ENCODE peak calls at places on chromosome 19, in eight cellular contexts. Z is cardiac muscle cell, J is transverse colon, I is GM23338, G is neural progenitor cell, X is ovary, L is lung, W is DND-41. F is an unnamed sample.

GRCh38 chr19:31380854-31381253 is 31.6 kb upstream of the TSHZ3 start:
- DNase-seq in W (no peak), G (no peak), Z (no peak), L (no peak), I (no peak), X (no peak), J (no peak), F (no peak)

GRCh38 chr19:58044391-58044790 is 10.6 kb downstream of the ZSCAN1 start:
- DNase-seq in G (no peak), I (no peak), W (no peak), L (no peak), J (no peak), Z (no peak), X (no peak), F (no peak)

GRCh38 chr19:19627716-19628498 is at the start of gene LPAR2:
- DNase-seq in G (peak), I (peak), L (peak), W (no peak), J (peak), X (peak), Z (peak), F (peak)

GRCh38 chr19:35098413-35099049 is 17.1 kb upstream of the FXYD3 start:
- DNase-seq in J (no peak), X (no peak), I (no peak), Z (no peak), W (no peak), L (no peak), G (no peak), F (no peak)

GRCh38 chr19:48415395-48415794 is 21.9 kb downstream of the GRIN2D start:
- DNase-seq in J (peak), X (peak), L (peak), I (peak), Z (peak), W (peak), G (peak), F (peak)

GRCh38 chr19:6616011-6616410 is 25.1 kb upstream of the CD70 start:
- DNase-seq in L (no peak), X (no peak), W (no peak), I (no peak), J (no peak), G (no peak), Z (peak), F (no peak)

GRCh38 chr19:14502334-14503092 is 6.6 kb upstream of the GIPC1 start:
- DNase-seq in W (no peak), I (no peak), X (no peak), G (no peak), Z (peak), L (no peak), J (no peak), F (no peak)

GRCh38 chr19:48393559-48394330 is at the start of gene GRIN2D:
- DNase-seq in J (peak), W (peak), G (peak), Z (peak), I (peak), L (no peak), X (peak), F (no peak)

GRCh38 chr19:55247621-55248099 is 11.2 kb downstream of the PPP6R1 start:
- DNase-seq in X (no peak), L (peak), J (peak), G (no peak), I (no peak), W (no peak), Z (peak), F (no peak)

DNA sequence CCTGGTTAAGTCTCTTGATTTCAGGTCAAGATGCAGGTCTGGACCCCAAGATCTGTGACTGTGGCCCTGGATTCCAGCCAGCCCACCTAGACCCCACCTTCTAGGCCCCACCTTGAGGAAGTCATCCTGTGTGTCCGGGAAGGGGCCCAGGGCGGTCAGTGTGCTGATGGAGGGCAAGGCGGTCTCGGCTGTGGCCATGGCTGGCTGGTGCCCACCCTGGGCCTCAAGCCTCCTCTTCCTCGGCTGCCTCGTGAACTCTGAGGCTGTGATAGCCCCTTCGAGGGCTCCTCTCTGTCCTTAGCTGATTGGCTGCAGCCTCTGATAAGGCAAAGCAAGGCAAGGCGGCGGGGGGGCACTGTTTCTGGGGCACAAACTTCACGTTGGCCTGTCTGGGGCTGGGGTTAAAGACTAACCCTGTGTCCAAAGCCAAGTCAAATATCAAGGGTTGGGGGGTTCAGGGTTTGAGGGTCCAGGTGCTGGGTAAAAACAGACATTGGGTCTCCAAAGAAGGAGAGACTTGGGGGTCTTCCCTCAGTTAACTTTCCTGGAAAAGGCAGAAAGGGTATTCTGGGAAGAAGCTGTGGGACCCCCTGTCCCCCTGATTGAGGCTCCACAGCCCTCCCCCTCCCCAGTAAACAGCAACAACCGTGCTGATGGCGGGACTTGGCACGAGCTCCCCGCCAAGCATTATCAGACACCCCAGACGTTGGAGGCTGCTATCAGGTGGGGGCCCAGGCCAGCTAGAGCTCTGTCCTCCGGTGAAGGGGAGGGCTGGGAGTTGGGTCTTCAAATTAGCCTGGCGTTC is at the start of gene KLF1:
- DNase-seq in J (no peak), I (no peak), L (no peak), G (no peak), Z (no peak), W (no peak), X (no peak), F (no peak)
- H3K4me3 ChIP-seq in J (no peak), I (peak), L (no peak), G (peak), Z (peak), W (no peak), X (no peak), F (peak)

GRCh38 chr19:49956113-49956491 is 4.9 kb downstream of the SIGLEC11 start:
- DNase-seq in Z (no peak), X (no peak), J (no peak), W (no peak), I (no peak), G (no peak), L (no peak), F (no peak)
- H3K27ac ChIP-seq in Z (no peak), X (peak), J (no peak), W (no peak), I (no peak), G (no peak), L (no peak), F (no peak)

GRCh38 chr19:17311455-17312248 is 2.3 kb downstream of the DDA1 start:
- DNase-seq in Z (peak), X (no peak), J (no peak), W (no peak), G (no peak), I (no peak), L (no peak), F (no peak)
- H3K4me3 ChIP-seq in Z (no peak), X (no peak), J (no peak), W (no peak), G (no peak), I (no peak), L (no peak), F (no peak)

DNA sequence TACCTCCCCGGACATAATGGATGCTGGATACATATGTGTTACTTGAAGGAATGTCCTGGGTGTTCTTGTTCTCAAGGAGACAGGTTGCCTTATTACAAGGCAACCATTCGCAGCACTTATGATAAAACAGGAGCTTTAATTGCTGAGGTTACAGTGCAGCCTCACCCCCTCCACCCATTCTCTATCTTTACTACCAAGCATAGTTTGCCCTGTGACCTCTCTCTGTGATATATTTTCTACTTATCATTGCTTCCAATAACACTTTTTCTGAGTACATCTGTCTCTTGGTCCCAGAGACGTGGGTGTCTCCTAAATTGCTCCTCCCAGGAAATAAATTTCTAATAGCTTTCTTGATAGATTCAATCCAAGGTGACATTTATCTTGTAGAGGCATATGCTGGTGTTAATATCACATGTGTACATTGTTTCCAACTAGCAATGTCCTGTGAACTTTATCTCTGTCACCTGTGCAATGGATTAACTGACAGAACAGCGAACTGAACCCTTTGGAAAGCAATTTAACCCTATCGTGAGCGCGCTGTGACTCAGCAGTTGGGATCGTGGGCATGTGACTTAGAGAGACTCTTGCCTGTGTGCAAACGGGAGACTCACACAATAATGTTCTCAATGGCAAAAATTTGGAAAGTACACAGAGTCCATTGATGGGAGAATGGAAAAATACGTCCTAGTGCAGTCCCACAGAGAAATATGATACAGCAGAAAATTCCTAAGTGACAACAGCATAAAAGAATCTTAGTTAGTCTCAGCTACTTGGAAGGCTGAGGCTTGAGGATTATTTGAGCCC is 6.9 kb upstream of the MAP2K2 start:
- DNase-seq in W (no peak), X (no peak), J (peak), G (no peak), L (no peak), Z (peak), I (no peak), F (no peak)
- H3K27ac ChIP-seq in W (no peak), X (no peak), J (peak), G (no peak), L (no peak), Z (no peak), I (no peak), F (no peak)

GRCh38 chr19:2119916-2120785 is 23.4 kb downstream of the IZUMO4 start:
- DNase-seq in J (no peak), G (no peak), Z (no peak), W (no peak), I (no peak), X (no peak), L (no peak), F (no peak)

GRCh38 chr19:2117215-2117960 is 20.7 kb downstream of the IZUMO4 start:
- DNase-seq in I (no peak), Z (no peak), L (no peak), G (no peak), W (no peak), J (no peak), X (no peak), F (no peak)

GRCh38 chr19:2116507-2116906 is 19.8 kb downstream of the IZUMO4 start:
- DNase-seq in X (no peak), W (no peak), I (no peak), G (no peak), Z (no peak), J (no peak), L (no peak), F (no peak)

GRCh38 chr19:2120821-2121220 is 24.1 kb downstream of the IZUMO4 start:
- DNase-seq in X (no peak), L (no peak), W (no peak), I (no peak), Z (no peak), J (no peak), G (no peak), F (no peak)

GRCh38 chr19:2118438-2118837 is 21.7 kb downstream of the IZUMO4 start:
- DNase-seq in J (no peak), L (no peak), W (no peak), G (no peak), X (no peak), I (no peak), Z (no peak), F (no peak)
- H3K4me3 ChIP-seq in J (no peak), L (no peak), W (no peak), G (no peak), X (no peak), I (no peak), Z (no peak), F (no peak)

GRCh38 chr19:794989-795658 is 2.1 kb upstream of the PTBP1 start:
- DNase-seq in G (no peak), I (peak), X (peak), J (no peak), Z (no peak), L (no peak), W (no peak), F (no peak)

GRCh38 chr19:793775-794174 is 3.5 kb upstream of the PTBP1 start:
- DNase-seq in Z (no peak), G (no peak), X (no peak), I (peak), L (no peak), J (no peak), W (no peak), F (no peak)

GRCh38 chr19:797528-798414 is 519 bp downstream of the PTBP1 start:
- DNase-seq in I (peak), Z (peak), L (peak), G (peak), W (peak), J (peak), X (peak), F (peak)

GRCh38 chr19:796692-797527 is at the start of gene PTBP1:
- DNase-seq in I (peak), G (peak), J (peak), X (peak), L (peak), Z (peak), W (peak), F (peak)

DNA sequence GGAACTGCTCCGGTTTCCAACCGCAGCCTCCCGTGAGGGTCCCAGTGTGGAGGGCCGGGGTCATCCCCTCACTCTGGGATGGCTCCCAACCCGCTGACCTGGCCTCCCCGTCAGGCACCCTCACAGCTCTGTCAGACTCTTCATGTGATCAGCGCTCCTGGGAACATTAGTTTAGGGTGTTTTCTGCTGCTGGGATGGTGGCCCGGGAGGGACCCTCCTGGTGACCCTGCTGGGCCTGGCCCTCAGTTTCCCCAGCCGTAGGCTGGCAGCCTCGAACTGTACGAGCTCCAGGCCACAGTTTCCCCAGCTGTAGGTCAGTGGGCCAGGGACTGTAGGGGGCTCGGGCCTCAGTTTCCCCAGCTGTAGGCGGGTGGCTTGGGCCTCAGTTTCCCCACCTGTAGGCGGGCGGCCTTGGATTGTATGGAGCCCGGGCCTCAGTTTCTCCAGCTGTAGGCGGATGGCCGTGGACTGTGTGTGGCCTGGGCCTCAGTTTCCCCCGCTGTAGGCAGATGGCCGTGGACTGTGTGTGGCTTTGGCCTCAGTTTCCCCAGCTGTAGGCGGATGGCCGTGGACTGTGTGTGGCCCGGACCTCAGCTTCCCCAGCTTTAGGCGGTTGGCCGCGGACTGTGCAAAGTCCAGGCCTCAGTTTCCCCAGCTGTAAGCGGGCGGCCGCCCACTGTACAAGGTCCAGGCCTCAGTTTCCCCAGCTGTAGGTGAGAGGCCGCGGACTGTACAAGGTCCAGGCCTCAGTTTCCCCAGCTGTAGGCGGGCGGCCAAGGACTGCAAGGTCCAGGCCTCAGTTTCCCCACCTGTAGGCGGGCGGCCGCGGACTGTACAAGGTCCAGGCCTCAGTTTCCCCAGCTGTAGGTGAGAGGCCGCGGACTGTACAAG is 1.3 kb upstream of the PTBP1 start:
- DNase-seq in W (no peak), J (no peak), L (no peak), G (no peak), X (peak), Z (no peak), I (no peak), F (no peak)
- H3K27ac ChIP-seq in W (peak), J (peak), L (no peak), G (no peak), X (no peak), Z (peak), I (no peak), F (peak)

DNA sequence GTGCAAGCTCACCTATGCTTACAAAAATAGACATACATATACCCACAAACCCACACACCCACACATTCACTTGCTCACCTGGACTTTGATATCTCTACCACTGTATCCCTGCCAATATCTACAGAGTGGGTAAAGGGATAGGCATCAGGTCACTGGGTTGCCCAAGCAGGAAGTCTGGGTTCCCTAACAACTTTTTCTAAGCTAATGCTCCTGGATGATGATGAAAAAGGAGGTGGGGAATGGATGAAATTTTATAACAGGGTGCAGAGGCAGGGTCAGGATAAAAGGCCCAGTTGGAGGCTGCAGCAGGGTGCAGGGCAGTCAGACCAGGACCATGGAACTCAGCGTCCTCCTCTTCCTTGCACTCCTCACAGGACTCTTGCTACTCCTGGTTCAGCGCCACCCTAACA is at the start of gene CYP2B6:
- DNase-seq in L (no peak), G (no peak), I (no peak), X (no peak), Z (no peak), W (no peak), J (peak), F (no peak)
- H3K4me3 ChIP-seq in L (no peak), G (no peak), I (no peak), X (no peak), Z (no peak), W (no peak), J (no peak), F (no peak)

GRCh38 chr19:43984687-43985000 is 656 bp downstream of the ZNF155 start:
- DNase-seq in X (peak), Z (no peak), J (peak), I (no peak), G (no peak), W (peak), L (no peak), F (no peak)
- H3K27ac ChIP-seq in X (no peak), Z (peak), J (peak), I (no peak), G (no peak), W (peak), L (no peak), F (no peak)

GRCh38 chr19:45924891-45925447 is 10.4 kb upstream of the NANOS2 start:
- DNase-seq in Z (no peak), G (no peak), I (no peak), J (no peak), L (no peak), X (no peak), W (no peak), F (no peak)

GRCh38 chr19:45922281-45922680 is 7.7 kb upstream of the NANOS2 start:
- DNase-seq in W (no peak), L (no peak), I (peak), G (peak), Z (no peak), J (no peak), X (no peak), F (no peak)

GRCh38 chr19:45931055-45931454 is 16.5 kb upstream of the NANOS2 start:
- DNase-seq in G (no peak), L (no peak), W (no peak), X (no peak), J (no peak), I (no peak), Z (no peak), F (no peak)

GRCh38 chr19:45929247-45929646 is 14.7 kb upstream of the NANOS2 start:
- DNase-seq in I (no peak), G (no peak), J (no peak), W (no peak), L (no peak), Z (no peak), X (no peak), F (no peak)

DNA sequence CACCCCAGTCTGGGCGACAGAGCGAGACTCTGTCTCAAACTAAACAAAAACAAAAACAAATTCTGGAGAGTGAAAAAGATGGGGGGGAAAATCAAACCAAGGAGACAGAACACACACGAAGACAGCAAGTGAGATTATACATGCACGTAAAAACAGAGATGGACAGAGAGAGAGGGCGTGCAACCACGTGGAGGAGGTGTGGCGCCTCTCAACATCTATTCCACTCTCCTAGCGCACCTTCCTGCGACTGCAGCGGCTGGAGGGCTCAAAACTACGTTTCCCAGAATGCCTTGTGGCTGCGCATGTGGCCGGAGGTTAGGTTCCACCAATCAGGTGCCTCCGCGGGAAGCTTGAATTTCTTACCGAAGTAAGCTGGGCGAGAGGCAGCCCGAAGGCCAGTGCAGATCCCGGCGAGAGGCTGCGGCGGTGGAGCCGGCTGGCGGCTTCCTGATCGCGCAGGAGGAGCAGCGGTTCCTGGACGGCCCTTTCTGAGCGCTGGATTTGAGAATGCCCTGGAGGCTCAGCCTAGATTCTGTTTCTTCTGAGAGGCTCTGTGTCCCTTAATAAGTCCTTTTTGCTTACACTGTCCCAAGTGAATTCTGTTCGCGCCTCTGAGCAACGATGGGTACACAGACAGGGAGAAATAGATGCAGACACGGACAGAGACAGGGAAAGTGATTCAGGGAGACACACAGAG is 13.1 kb upstream of the NANOS2 start:
- DNase-seq in W (peak), Z (peak), J (peak), G (peak), I (peak), X (peak), L (peak), F (peak)
- H3K4me3 ChIP-seq in W (peak), Z (no peak), J (no peak), G (peak), I (peak), X (no peak), L (no peak), F (no peak)